ENCODE peak calls at places on chromosome 11, in six cellular contexts. One of them, this sample, is unnamed.

GRCh38 chr11:533586-534196 is 1.7 kb downstream of the HRAS start:
- DNase-seq in lower leg skin: peak; percentile 85
- DNase-seq in AG04450: no peak
- DNase-seq in activated CD4-positive, CD25-positive, alpha-beta regulatory T cell: no peak
- DNase-seq in mesothelial cell of epicardium: no peak
- DNase-seq in activated CD4-positive, alpha-beta T cell treated with anti-CD3 and anti-CD28 coated beads, Interleukin-2, amount 10 ng/mL, durations not matched to agents 7 days and 5 days: no peak
- DNase-seq in this sample: no peak

GRCh38 chr11:15884131-15884530 is 472.2 kb downstream of the SOX6 start:
- DNase-seq in lower leg skin: no peak
- DNase-seq in AG04450: no peak
- DNase-seq in activated CD4-positive, CD25-positive, alpha-beta regulatory T cell: no peak
- DNase-seq in mesothelial cell of epicardium: no peak
- DNase-seq in activated CD4-positive, alpha-beta T cell treated with anti-CD3 and anti-CD28 coated beads, Interleukin-2, amount 10 ng/mL, durations not matched to agents 7 days and 5 days: no peak
- DNase-seq in this sample: no peak

GRCh38 chr11:34091825-34092224 is 13.6 kb upstream of the NAT10 start:
- DNase-seq in lower leg skin: no peak
- DNase-seq in AG04450: no peak
- DNase-seq in activated CD4-positive, CD25-positive, alpha-beta regulatory T cell: no peak
- DNase-seq in mesothelial cell of epicardium: no peak
- DNase-seq in activated CD4-positive, alpha-beta T cell treated with anti-CD3 and anti-CD28 coated beads, Interleukin-2, amount 10 ng/mL, durations not matched to agents 7 days and 5 days: no peak
- DNase-seq in this sample: no peak

GRCh38 chr11:25734592-25735211 is 597.2 kb upstream of the ANO3 start:
- DNase-seq in lower leg skin: no peak
- DNase-seq in AG04450: no peak
- DNase-seq in activated CD4-positive, CD25-positive, alpha-beta regulatory T cell: no peak
- DNase-seq in mesothelial cell of epicardium: no peak
- DNase-seq in activated CD4-positive, alpha-beta T cell treated with anti-CD3 and anti-CD28 coated beads, Interleukin-2, amount 10 ng/mL, durations not matched to agents 7 days and 5 days: no peak
- DNase-seq in this sample: no peak

GRCh38 chr11:89182773-89183172 is 5.1 kb downstream of the TYR start:
- DNase-seq in lower leg skin: no peak
- DNase-seq in AG04450: no peak
- DNase-seq in activated CD4-positive, CD25-positive, alpha-beta regulatory T cell: no peak
- DNase-seq in mesothelial cell of epicardium: no peak
- DNase-seq in activated CD4-positive, alpha-beta T cell treated with anti-CD3 and anti-CD28 coated beads, Interleukin-2, amount 10 ng/mL, durations not matched to agents 7 days and 5 days: no peak
- DNase-seq in this sample: no peak

GRCh38 chr11:5288108-5288911 is 13.4 kb downstream of the OR51B4 start:
- DNase-seq in lower leg skin: no peak
- DNase-seq in AG04450: peak; percentile 41
- DNase-seq in activated CD4-positive, CD25-positive, alpha-beta regulatory T cell: no peak
- DNase-seq in mesothelial cell of epicardium: no peak
- DNase-seq in activated CD4-positive, alpha-beta T cell treated with anti-CD3 and anti-CD28 coated beads, Interleukin-2, amount 10 ng/mL, durations not matched to agents 7 days and 5 days: no peak
- DNase-seq in this sample: no peak

GRCh38 chr11:57566035-57566504 is 1.4 kb downstream of the UBE2L6 start:
- DNase-seq in lower leg skin: no peak
- DNase-seq in AG04450: no peak
- DNase-seq in activated CD4-positive, CD25-positive, alpha-beta regulatory T cell: no peak
- DNase-seq in mesothelial cell of epicardium: no peak
- DNase-seq in activated CD4-positive, alpha-beta T cell treated with anti-CD3 and anti-CD28 coated beads, Interleukin-2, amount 10 ng/mL, durations not matched to agents 7 days and 5 days: peak; percentile 66
- DNase-seq in this sample: no peak

GRCh38 chr11:128532016-128532570 is 55.3 kb downstream of the ETS1 start:
- DNase-seq in lower leg skin: no peak
- DNase-seq in AG04450: no peak
- DNase-seq in activated CD4-positive, CD25-positive, alpha-beta regulatory T cell: no peak
- DNase-seq in mesothelial cell of epicardium: no peak
- DNase-seq in activated CD4-positive, alpha-beta T cell treated with anti-CD3 and anti-CD28 coated beads, Interleukin-2, amount 10 ng/mL, durations not matched to agents 7 days and 5 days: no peak
- DNase-seq in this sample: no peak

GRCh38 chr11:76578655-76579046 is 91.9 kb downstream of the LRRC32 start:
- DNase-seq in lower leg skin: no peak
- DNase-seq in AG04450: no peak
- DNase-seq in activated CD4-positive, CD25-positive, alpha-beta regulatory T cell: no peak
- DNase-seq in mesothelial cell of epicardium: no peak
- DNase-seq in activated CD4-positive, alpha-beta T cell treated with anti-CD3 and anti-CD28 coated beads, Interleukin-2, amount 10 ng/mL, durations not matched to agents 7 days and 5 days: no peak
- DNase-seq in this sample: no peak

GRCh38 chr11:42239102-42239501 is 779.6 kb upstream of the LRRC4C start:
- DNase-seq in lower leg skin: no peak
- DNase-seq in AG04450: no peak
- DNase-seq in activated CD4-positive, CD25-positive, alpha-beta regulatory T cell: no peak
- DNase-seq in mesothelial cell of epicardium: no peak
- DNase-seq in activated CD4-positive, alpha-beta T cell treated with anti-CD3 and anti-CD28 coated beads, Interleukin-2, amount 10 ng/mL, durations not matched to agents 7 days and 5 days: no peak
- DNase-seq in this sample: no peak

GRCh38 chr11:10484461-10485180 is 29.6 kb downstream of the AMPD3 start:
- DNase-seq in lower leg skin: peak; percentile 77
- DNase-seq in AG04450: no peak
- DNase-seq in activated CD4-positive, CD25-positive, alpha-beta regulatory T cell: no peak
- DNase-seq in mesothelial cell of epicardium: no peak
- DNase-seq in activated CD4-positive, alpha-beta T cell treated with anti-CD3 and anti-CD28 coated beads, Interleukin-2, amount 10 ng/mL, durations not matched to agents 7 days and 5 days: no peak
- DNase-seq in this sample: peak; percentile 17

GRCh38 chr11:17906436-17906835 is 106.4 kb downstream of the SERGEF start:
- DNase-seq in lower leg skin: no peak
- DNase-seq in AG04450: no peak
- DNase-seq in activated CD4-positive, CD25-positive, alpha-beta regulatory T cell: no peak
- DNase-seq in mesothelial cell of epicardium: no peak
- DNase-seq in activated CD4-positive, alpha-beta T cell treated with anti-CD3 and anti-CD28 coated beads, Interleukin-2, amount 10 ng/mL, durations not matched to agents 7 days and 5 days: no peak
- DNase-seq in this sample: no peak

GRCh38 chr11:2387266-2387982 is 10.3 kb downstream of the CD81 start:
- DNase-seq in lower leg skin: no peak
- DNase-seq in AG04450: no peak
- DNase-seq in activated CD4-positive, CD25-positive, alpha-beta regulatory T cell: no peak
- DNase-seq in mesothelial cell of epicardium: no peak
- DNase-seq in activated CD4-positive, alpha-beta T cell treated with anti-CD3 and anti-CD28 coated beads, Interleukin-2, amount 10 ng/mL, durations not matched to agents 7 days and 5 days: peak; percentile 35
- DNase-seq in this sample: no peak

GRCh38 chr11:1193326-1194230 is 29.3 kb upstream of the MUC5B start:
- DNase-seq in lower leg skin: peak; percentile 82
- DNase-seq in AG04450: no peak
- DNase-seq in activated CD4-positive, CD25-positive, alpha-beta regulatory T cell: no peak
- DNase-seq in mesothelial cell of epicardium: peak; percentile 36
- DNase-seq in activated CD4-positive, alpha-beta T cell treated with anti-CD3 and anti-CD28 coated beads, Interleukin-2, amount 10 ng/mL, durations not matched to agents 7 days and 5 days: no peak
- DNase-seq in this sample: no peak

GRCh38 chr11:96199563-96200025 is 143.4 kb downstream of the MAML2 start:
- DNase-seq in lower leg skin: no peak
- DNase-seq in AG04450: no peak
- DNase-seq in activated CD4-positive, CD25-positive, alpha-beta regulatory T cell: no peak
- DNase-seq in mesothelial cell of epicardium: no peak
- DNase-seq in activated CD4-positive, alpha-beta T cell treated with anti-CD3 and anti-CD28 coated beads, Interleukin-2, amount 10 ng/mL, durations not matched to agents 7 days and 5 days: peak; percentile 16
- DNase-seq in this sample: no peak

GRCh38 chr11:36149538-36150242 is 139.5 kb downstream of the COMMD9 start:
- DNase-seq in lower leg skin: peak; percentile 87
- DNase-seq in AG04450: peak; percentile 97
- DNase-seq in activated CD4-positive, CD25-positive, alpha-beta regulatory T cell: no peak
- DNase-seq in mesothelial cell of epicardium: no peak
- DNase-seq in activated CD4-positive, alpha-beta T cell treated with anti-CD3 and anti-CD28 coated beads, Interleukin-2, amount 10 ng/mL, durations not matched to agents 7 days and 5 days: peak; percentile 11
- DNase-seq in this sample: peak; percentile 58

GRCh38 chr11:86553322-86553721 is 119.1 kb downstream of the ME3 start:
- DNase-seq in lower leg skin: no peak
- DNase-seq in AG04450: no peak
- DNase-seq in activated CD4-positive, CD25-positive, alpha-beta regulatory T cell: no peak
- DNase-seq in mesothelial cell of epicardium: no peak
- DNase-seq in activated CD4-positive, alpha-beta T cell treated with anti-CD3 and anti-CD28 coated beads, Interleukin-2, amount 10 ng/mL, durations not matched to agents 7 days and 5 days: no peak
- DNase-seq in this sample: no peak

GRCh38 chr11:1708716-1709115 is 11.7 kb downstream of the KRTAP5-6 start:
- DNase-seq in lower leg skin: peak; percentile 54
- DNase-seq in AG04450: no peak
- DNase-seq in activated CD4-positive, CD25-positive, alpha-beta regulatory T cell: no peak
- DNase-seq in mesothelial cell of epicardium: no peak
- DNase-seq in activated CD4-positive, alpha-beta T cell treated with anti-CD3 and anti-CD28 coated beads, Interleukin-2, amount 10 ng/mL, durations not matched to agents 7 days and 5 days: no peak
- DNase-seq in this sample: no peak

GRCh38 chr11:83033972-83034672 is 37.6 kb downstream of the RAB30 start:
- DNase-seq in lower leg skin: peak; percentile 88
- DNase-seq in AG04450: no peak
- DNase-seq in activated CD4-positive, CD25-positive, alpha-beta regulatory T cell: no peak
- DNase-seq in mesothelial cell of epicardium: no peak
- DNase-seq in activated CD4-positive, alpha-beta T cell treated with anti-CD3 and anti-CD28 coated beads, Interleukin-2, amount 10 ng/mL, durations not matched to agents 7 days and 5 days: no peak
- DNase-seq in this sample: no peak

GRCh38 chr11:114181752-114182151 is 114.4 kb upstream of the NNMT start:
- DNase-seq in lower leg skin: no peak
- DNase-seq in AG04450: no peak
- DNase-seq in activated CD4-positive, CD25-positive, alpha-beta regulatory T cell: no peak
- DNase-seq in mesothelial cell of epicardium: no peak
- DNase-seq in activated CD4-positive, alpha-beta T cell treated with anti-CD3 and anti-CD28 coated beads, Interleukin-2, amount 10 ng/mL, durations not matched to agents 7 days and 5 days: no peak
- DNase-seq in this sample: no peak

GRCh38 chr11:67674442-67674871 is at the start of gene ALDH3B2:
- DNase-seq in lower leg skin: peak; percentile 90
- DNase-seq in AG04450: no peak
- DNase-seq in activated CD4-positive, CD25-positive, alpha-beta regulatory T cell: no peak
- DNase-seq in mesothelial cell of epicardium: peak; percentile 63
- DNase-seq in activated CD4-positive, alpha-beta T cell treated with anti-CD3 and anti-CD28 coated beads, Interleukin-2, amount 10 ng/mL, durations not matched to agents 7 days and 5 days: no peak
- DNase-seq in this sample: no peak

GRCh38 chr11:61578819-61579218 is 2.1 kb downstream of the SYT7 start:
- DNase-seq in lower leg skin: no peak
- DNase-seq in AG04450: no peak
- DNase-seq in activated CD4-positive, CD25-positive, alpha-beta regulatory T cell: no peak
- DNase-seq in mesothelial cell of epicardium: no peak
- DNase-seq in activated CD4-positive, alpha-beta T cell treated with anti-CD3 and anti-CD28 coated beads, Interleukin-2, amount 10 ng/mL, durations not matched to agents 7 days and 5 days: no peak
- DNase-seq in this sample: no peak

GRCh38 chr11:295351-296205 is 3.7 kb downstream of the IFITM5 start:
- DNase-seq in lower leg skin: peak; percentile 75
- DNase-seq in AG04450: no peak
- DNase-seq in activated CD4-positive, CD25-positive, alpha-beta regulatory T cell: no peak
- DNase-seq in mesothelial cell of epicardium: no peak
- DNase-seq in activated CD4-positive, alpha-beta T cell treated with anti-CD3 and anti-CD28 coated beads, Interleukin-2, amount 10 ng/mL, durations not matched to agents 7 days and 5 days: no peak
- DNase-seq in this sample: no peak

This sample was measured in omental fat pad.